ENCODE peak calls at places on chromosomes 7 and 10, in four cellular contexts. G, L, O and M are unnamed samples.

GRCh38 chr10:19701427-19702052 is 114.7 kb upstream of the PLXDC2 start:
- DNase-seq in G (no peak), O (no peak), L (no peak), M (no peak)

GRCh38 chr7:10973942-10974716 is 457 bp downstream of the PHF14 start:
- DNase-seq in O (peak; percentile 56), L (peak; percentile 5), G (peak; percentile 41), M (no peak)

GRCh38 chr10:73953665-73954064 is 42.7 kb downstream of the PLAU start:
- DNase-seq in L (no peak), O (no peak), G (no peak), M (no peak)

GRCh38 chr10:15879058-15879457 is 18.8 kb upstream of the MINDY3 start:
- DNase-seq in O (peak; percentile 18), L (no peak), G (peak; percentile 39), M (peak; percentile 48)

GRCh38 chr7:107972075-107972482 is 30.9 kb downstream of the LAMB1 start:
- DNase-seq in O (no peak), L (no peak), G (no peak), M (no peak)

GRCh38 chr10:99525897-99526296 is 6.8 kb upstream of the NKX2-3 start:
- DNase-seq in L (no peak), G (no peak), O (no peak), M (no peak)

GRCh38 chr7:130490888-130491771 is 755 bp upstream of the MEST start:
- DNase-seq in G (no peak), L (no peak), O (peak; percentile 50), M (no peak)

GRCh38 chr7:46583606-46584005 is 662.5 kb upstream of the IGFBP3 start:
- DNase-seq in L (no peak), G (no peak), O (no peak), M (no peak)

GRCh38 chr7:13945670-13946069 is 43.8 kb downstream of the ETV1 start:
- DNase-seq in L (peak; percentile 39), O (peak; percentile 1), G (no peak), M (no peak)

GRCh38 chr10:89591111-89591795 is 53.8 kb downstream of the PANK1 start:
- DNase-seq in L (no peak), O (no peak), G (no peak), M (no peak)

GRCh38 chr7:158353606-158354570 is 233.7 kb downstream of the PTPRN2 start:
- DNase-seq in G (peak; percentile 30), L (no peak), O (no peak), M (peak; percentile 35)

GRCh38 chr7:106980358-106980685 is 64.2 kb upstream of the PRKAR2B start:
- DNase-seq in O (no peak), L (no peak), G (no peak), M (no peak)

GRCh38 chr10:69549959-69550358 is 23.3 kb downstream of the NEUROG3 start:
- DNase-seq in L (no peak), O (no peak), G (peak; percentile 19), M (no peak)

GRCh38 chr7:44398953-44399574 is 73.7 kb upstream of the CAMK2B start:
- DNase-seq in G (no peak), L (no peak), O (no peak), M (no peak)

DNA sequence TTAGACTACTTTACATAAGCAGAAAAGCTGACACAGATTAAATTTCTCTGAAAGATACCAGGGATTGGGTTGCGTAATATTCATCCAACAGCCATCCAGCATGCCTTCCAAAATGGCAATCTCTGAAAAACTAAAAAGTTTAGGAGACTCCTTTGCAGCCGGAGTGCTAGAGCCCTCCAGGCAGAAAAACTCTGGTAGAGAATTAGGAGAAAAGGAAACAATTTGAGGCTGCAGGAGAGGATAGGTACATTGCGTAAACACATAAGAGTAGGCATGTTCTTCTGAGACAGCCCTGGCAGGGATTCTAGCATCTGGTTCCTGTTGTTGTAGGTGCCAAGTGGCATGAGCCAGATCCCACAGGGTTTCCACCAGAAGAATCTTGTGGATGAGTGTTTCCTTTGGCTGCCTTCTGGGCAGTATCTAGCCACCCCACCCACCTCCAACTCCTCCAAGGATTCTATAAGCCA is 402.5 kb downstream of the HGF start:
- DNase-seq in G (no peak), L (no peak), O (no peak), M (no peak)
- H3K4me3 ChIP-seq in G (no peak overlapping the region), L (no peak overlapping the region), O (no peak overlapping the region), M (no peak overlapping the region)

DNA sequence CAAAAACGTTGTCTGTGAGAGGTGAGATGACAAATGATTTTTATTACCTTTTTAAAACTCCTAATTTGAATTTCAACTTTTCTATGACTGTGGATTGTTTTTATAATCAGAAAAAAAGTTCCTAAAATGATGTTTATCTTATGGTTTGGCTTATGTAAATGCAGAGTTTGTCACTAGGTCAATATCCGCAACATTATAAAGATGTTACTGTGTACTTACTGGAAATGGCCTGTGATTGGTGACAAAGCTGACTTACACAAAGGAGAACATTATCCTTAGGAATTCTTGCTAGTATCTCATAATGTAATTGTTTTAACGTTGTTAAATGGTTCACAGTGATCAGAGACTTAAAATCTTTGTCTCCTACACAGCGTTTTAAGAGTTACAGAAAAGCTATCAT is 79.0 kb downstream of the SDK1 start:
- DNase-seq in L (no peak), O (no peak), G (no peak), M (no peak)
- H3K4me3 ChIP-seq in L (no peak overlapping the region), O (no peak overlapping the region), G (no peak overlapping the region), M (no peak overlapping the region)

GRCh38 chr10:47165168-47165710 is 134.8 kb upstream of the GDF10 start:
- DNase-seq in G (no peak), O (no peak), L (no peak), M (no peak)
- H3K4me3 ChIP-seq in G (no peak overlapping the region), O (no peak overlapping the region), L (no peak overlapping the region), M (no peak overlapping the region)

DNA sequence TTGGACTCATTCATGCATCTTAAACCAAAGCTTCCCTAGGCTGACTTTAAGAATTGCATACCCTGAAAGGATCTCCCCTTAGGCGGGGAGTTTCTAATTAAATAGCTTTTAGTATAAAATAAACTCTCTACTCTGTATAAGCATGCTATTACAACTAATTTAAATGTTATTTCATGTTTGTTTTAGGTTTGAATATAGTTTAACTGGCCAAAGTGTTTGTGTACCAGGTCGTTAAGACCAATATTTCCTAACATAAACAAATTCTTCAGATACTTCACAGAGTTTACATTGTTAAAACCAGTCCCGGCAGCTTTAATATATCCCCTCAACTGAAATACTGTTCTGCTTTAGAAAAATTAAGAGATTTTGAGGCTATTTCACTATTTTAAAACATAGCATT is 2.3 kb downstream of the GLI3 start:
- DNase-seq in O (no peak), G (no peak), L (no peak), M (no peak)
- H3K4me3 ChIP-seq in O (no peak overlapping the region), G (no peak overlapping the region), L (peak overlapping the region; percentile 74), M (no peak overlapping the region)

DNA sequence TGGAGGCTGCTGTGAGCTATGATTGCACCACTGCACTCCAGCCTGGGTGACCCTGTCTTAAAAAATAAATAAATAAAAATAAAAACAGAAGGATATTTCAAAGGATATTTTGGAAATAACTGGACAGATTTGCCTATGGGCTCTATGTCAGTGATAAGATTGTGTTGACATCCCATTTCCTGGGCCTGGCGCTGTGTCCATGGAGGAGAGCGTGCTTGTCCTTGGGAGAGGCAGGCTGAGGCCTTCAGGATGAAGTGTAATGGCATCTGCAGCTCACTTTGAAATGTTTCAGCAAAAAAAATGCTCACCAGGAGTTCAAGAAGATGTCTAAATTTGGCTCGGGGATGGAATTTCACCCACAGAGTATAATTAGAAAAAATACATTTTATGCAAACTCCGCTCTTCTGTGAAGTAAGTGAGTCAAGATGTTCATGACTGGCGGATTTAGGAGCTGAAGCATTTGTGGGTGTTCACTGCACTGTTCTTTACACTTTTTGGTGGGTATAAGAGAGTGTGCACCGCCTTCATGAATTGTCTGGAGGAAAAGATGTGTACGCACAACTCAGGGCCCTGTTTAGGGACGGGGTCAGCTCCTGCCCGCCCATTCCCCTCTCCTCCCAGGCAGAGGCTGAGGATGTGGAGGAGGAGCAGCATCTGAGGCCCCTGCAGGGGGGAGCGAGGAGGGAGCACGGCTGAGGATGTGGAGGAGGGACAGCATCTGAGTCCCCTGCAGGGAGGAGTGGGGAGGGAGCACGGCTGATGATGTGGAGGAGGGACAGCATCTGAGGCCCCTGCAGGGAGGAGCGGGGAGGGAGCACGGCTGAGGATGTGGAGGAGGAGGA is 18.5 kb upstream of the FOXL3 start:
- DNase-seq in O (no peak), L (no peak), G (no peak), M (no peak)
- H3K4me3 ChIP-seq in O (no peak overlapping the region), L (no peak overlapping the region), G (no peak overlapping the region), M (no peak overlapping the region)